ENCODE peak calls at places on chromosome 13, in ten cellular contexts. W is DMS153; R is stimulated activated CD8-positive, alpha-beta memory T cell treated with anti-CD3 and anti-CD28 coated beads, Interleukin-4, amount 100 ng/mL, for 24 hours; N is heart right ventricle; V is HTR-8/SVneo; G is RWPE2; S is globus pallidus; E is kidney tubule cell; L is activated T-helper 1 cell treated with anti-CD3 and anti-CD28 coated beads, Interleukin-12 subunit alpha, Interleukin-12 subunit beta, Interleukin-2, Interleukin-4 antibody, amounts not matched to agents 30 ng/mL and 10 ng/mL and 1 ng/mL, durations not matched to agents 14 hours and 24 hours and 36 hours; M is stimulated activated CD4-positive, alpha-beta T cell treated with anti-CD3 and anti-CD28 coated beads, Interleukin-4, amount 100 ng/mL, for 24 hours. C is an unnamed sample.

GRCh38 chr13:23794267-23795161 is 94.7 kb downstream of the MIPEP start:
- DNase-seq in W (no peak), R (no peak), N (no peak), V (peak; percentile 9), G (no peak), S (no peak), E (peak; percentile 52), L (no peak), M (no peak), C (no peak)

GRCh38 chr13:69857188-69857821 is 250.3 kb upstream of the ATXN8OS start:
- DNase-seq in W (peak; percentile 52), R (no peak), N (no peak), V (peak; percentile 2), G (no peak), S (peak; percentile 22), E (peak; percentile 77), L (no peak), M (no peak), C (no peak)

GRCh38 chr13:50678464-50679162 is 164.9 kb downstream of the DLEU7 start:
- DNase-seq in W (no peak), R (no peak), N (no peak), V (peak; percentile 9), G (no peak), S (peak; percentile 59), E (peak; percentile 86), L (no peak), M (no peak), C (no peak)

GRCh38 chr13:32427852-32428580 is at the start of gene N4BP2L1:
- DNase-seq in W (peak; percentile 29), R (peak; percentile 81), N (peak; percentile 79), V (peak; percentile 57), G (no peak), S (peak; percentile 86), E (peak; percentile 80), L (peak; percentile 74), M (peak; percentile 86), C (peak; percentile 93)

GRCh38 chr13:93296584-93296983 is 70.0 kb downstream of the GPC6 start:
- DNase-seq in W (no peak), R (no peak), N (no peak), V (no peak), G (no peak), S (no peak), E (peak; percentile 72), L (no peak), M (no peak), C (no peak)

GRCh38 chr13:65378943-65379519 is 1851.1 kb downstream of the PCDH9 start:
- DNase-seq in W (no peak), R (no peak), N (no peak), V (no peak), G (no peak), S (no peak), E (no peak), L (no peak), M (no peak), C (no peak)

GRCh38 chr13:110341445-110342247 is 34.6 kb downstream of the COL4A2 start:
- DNase-seq in W (peak; percentile 81), R (no peak), N (peak; percentile 68), V (no peak), G (no peak), S (peak; percentile 32), E (no peak), L (no peak), M (no peak), C (peak; percentile 3)

GRCh38 chr13:28531195-28531955 is 36.4 kb upstream of the FLT1 start:
- DNase-seq in W (no peak), R (no peak), N (peak; percentile 80), V (no peak), G (no peak), S (no peak), E (peak; percentile 13), L (no peak), M (no peak), C (no peak)

GRCh38 chr13:44874886-44875630 is 114.2 kb downstream of the NUFIP1 start:
- DNase-seq in W (no peak), R (no peak), N (no peak), V (no peak), G (no peak), S (no peak), E (no peak), L (no peak), M (no peak), C (no peak)